ENCODE peak calls at places on chromosomes 11 and 22, in eight cellular contexts. S is Peyer's patch; Q is suprapubic skin; A is fibroblast of lung; M is CD8-positive, alpha-beta T cell; L is upper lobe of right lung; P is RWPE1; X is GM10248. W is an unnamed sample.

GRCh38 chr22:34414467-34415440 is 494.5 kb upstream of the LARGE1 start:
- DNase-seq in S (no peak), Q (no peak), A (peak; percentile 11), M (no peak), L (no peak), P (peak; percentile 1), X (peak; percentile 16), W (no peak)

GRCh38 chr11:94794287-94795168 is 26.4 kb downstream of the AMOTL1 start:
- DNase-seq in S (no peak), Q (peak; percentile 70), A (peak; percentile 99), M (no peak), L (peak; percentile 73), P (peak; percentile 74), X (no peak), W (no peak)

GRCh38 chr11:67420147-67420645 is 4.7 kb downstream of the CARNS1 start:
- DNase-seq in S (no peak), Q (no peak), A (no peak), M (peak; percentile 67), L (no peak), P (no peak), X (no peak), W (no peak)

GRCh38 chr11:133966924-133967598 is 10.3 kb upstream of the IGSF9B start:
- DNase-seq in S (no peak), Q (no peak), A (no peak), M (peak; percentile 87), L (no peak), P (no peak), X (peak; percentile 43), W (no peak)

GRCh38 chr11:102304686-102305085 is 12.6 kb upstream of the BIRC3 start:
- DNase-seq in S (no peak), Q (no peak), A (no peak), M (no peak), L (no peak), P (no peak), X (no peak), W (no peak)

GRCh38 chr22:49815641-49816071 is 12.0 kb downstream of the BRD1 start:
- DNase-seq in S (no peak), Q (no peak), A (peak; percentile 58), M (no peak), L (no peak), P (no peak), X (no peak), W (no peak)

GRCh38 chr11:2940166-2940929 is 11.1 kb upstream of the PHLDA2 start:
- DNase-seq in S (no peak), Q (peak; percentile 78), A (no peak), M (peak; percentile 68), L (peak; percentile 77), P (peak; percentile 59), X (no peak), W (no peak)

GRCh38 chr11:65862941-65863888 is 3.0 kb downstream of the MUS81 start:
- DNase-seq in S (no peak), Q (peak; percentile 57), A (no peak), M (no peak), L (peak; percentile 60), P (no peak), X (no peak), W (no peak)

GRCh38 chr11:26841818-26842457 is 120.1 kb upstream of the SLC5A12 start:
- DNase-seq in S (no peak), Q (no peak), A (peak; percentile 88), M (no peak), L (no peak), P (no peak), X (no peak), W (no peak)

GRCh38 chr11:67504950-67505561 is at the start of gene PITPNM1:
- DNase-seq in S (peak; percentile 88), Q (peak; percentile 77), A (peak; percentile 43), M (peak; percentile 85), L (peak; percentile 90), P (peak; percentile 77), X (peak; percentile 89), W (peak; percentile 85)

GRCh38 chr11:65555693-65556231 is 2.4 kb downstream of the LTBP3 start:
- DNase-seq in S (no peak), Q (peak; percentile 86), A (peak; percentile 90), M (no peak), L (no peak), P (peak; percentile 73), X (no peak), W (no peak)

GRCh38 chr11:131099746-131100145 is 183.5 kb upstream of the SNX19 start:
- DNase-seq in S (no peak), Q (no peak), A (peak; percentile 25), M (no peak), L (no peak), P (no peak), X (no peak), W (no peak)

GRCh38 chr11:14372011-14372410 is 13.0 kb upstream of the RRAS2 start:
- DNase-seq in S (no peak), Q (no peak), A (no peak), M (no peak), L (no peak), P (no peak), X (no peak), W (no peak)

GRCh38 chr11:14376920-14377319 is 17.9 kb upstream of the RRAS2 start:
- DNase-seq in S (no peak), Q (no peak), A (peak; percentile 18), M (no peak), L (no peak), P (no peak), X (no peak), W (no peak)

GRCh38 chr11:14373941-14374646 is 15.1 kb upstream of the RRAS2 start:
- DNase-seq in S (no peak), Q (no peak), A (peak; percentile 80), M (no peak), L (no peak), P (no peak), X (no peak), W (no peak)

GRCh38 chr11:14378171-14378570 is 19.2 kb upstream of the RRAS2 start:
- DNase-seq in S (no peak), Q (no peak), A (no peak), M (no peak), L (no peak), P (no peak), X (no peak), W (no peak)

DNA sequence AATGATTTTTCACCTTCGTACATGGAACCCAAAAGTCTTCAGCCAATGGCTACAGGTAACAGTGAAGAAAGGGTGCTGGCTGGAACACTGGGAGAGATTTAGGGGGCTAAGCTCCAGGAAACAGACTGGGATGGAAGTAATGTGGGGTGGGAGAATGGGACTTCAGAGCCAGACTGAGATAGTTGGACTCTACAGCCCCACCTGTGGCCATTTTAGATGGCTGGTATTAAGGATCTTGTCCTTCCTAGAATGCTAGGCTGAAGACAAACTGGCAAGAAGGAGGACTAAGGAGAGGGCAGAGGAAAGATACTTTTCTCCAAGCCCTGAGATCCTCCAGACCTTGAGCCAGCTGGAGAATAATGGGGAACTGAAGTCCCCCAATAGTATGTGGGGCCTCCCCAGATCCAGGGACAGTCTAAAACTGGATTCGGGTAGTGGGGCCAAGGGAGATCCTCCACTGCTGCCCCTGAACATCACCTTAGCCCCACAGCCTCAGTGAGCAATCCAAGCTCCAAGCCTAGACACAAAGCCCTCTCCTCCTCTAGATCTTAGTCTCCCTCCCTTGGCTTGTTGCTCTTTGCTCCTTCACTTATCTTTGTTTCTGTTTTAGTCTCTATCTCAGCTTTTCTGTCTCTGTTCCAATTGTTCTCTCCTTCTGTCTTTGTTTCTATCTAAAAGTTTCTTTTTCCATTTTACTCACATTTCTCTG is 16.1 kb upstream of the RRAS2 start:
- DNase-seq in S (no peak), Q (no peak), A (no peak), M (no peak), L (no peak), P (no peak), X (peak; percentile 22), W (no peak)
- TF ChIP-seq CTCF in S (no peak), Q (no peak), A (peak; percentile 8), M (no peak), L (no peak), P (no peak), X (no peak), W (no peak)

GRCh38 chr22:43889366-43890253 is 2.2 kb downstream of the PNPLA5 start:
- DNase-seq in S (no peak), Q (no peak), A (peak; percentile 29), M (no peak), L (peak; percentile 25), P (no peak), X (no peak), W (no peak)
- TF ChIP-seq CTCF in S (no peak), Q (no peak), A (peak; percentile 17), M (no peak), L (no peak), P (no peak), X (no peak), W (no peak)

GRCh38 chr22:29476116-29476515 is 3.9 kb upstream of the NEFH start:
- DNase-seq in S (no peak), Q (no peak), A (no peak), M (no peak), L (no peak), P (no peak), X (no peak), W (no peak)

GRCh38 chr22:29477919-29478318 is 2.1 kb upstream of the NEFH start:
- DNase-seq in S (no peak), Q (no peak), A (no peak), M (no peak), L (no peak), P (no peak), X (no peak), W (no peak)

GRCh38 chr22:29478326-29479276 is 1.4 kb upstream of the NEFH start:
- DNase-seq in S (no peak), Q (no peak), A (no peak), M (no peak), L (no peak), P (peak; percentile 41), X (no peak), W (no peak)

GRCh38 chr22:29473001-29473400 is 7.0 kb upstream of the NEFH start:
- DNase-seq in S (no peak), Q (no peak), A (no peak), M (no peak), L (no peak), P (no peak), X (no peak), W (no peak)

GRCh38 chr22:29475550-29475949 is 4.5 kb upstream of the NEFH start:
- DNase-seq in S (peak; percentile 70), Q (no peak), A (no peak), M (no peak), L (no peak), P (no peak), X (peak; percentile 51), W (peak; percentile 68)
- TF ChIP-seq CTCF in S (no peak), Q (no peak), A (no peak), M (no peak), L (no peak), P (no peak), X (no peak), W (no peak)

DNA sequence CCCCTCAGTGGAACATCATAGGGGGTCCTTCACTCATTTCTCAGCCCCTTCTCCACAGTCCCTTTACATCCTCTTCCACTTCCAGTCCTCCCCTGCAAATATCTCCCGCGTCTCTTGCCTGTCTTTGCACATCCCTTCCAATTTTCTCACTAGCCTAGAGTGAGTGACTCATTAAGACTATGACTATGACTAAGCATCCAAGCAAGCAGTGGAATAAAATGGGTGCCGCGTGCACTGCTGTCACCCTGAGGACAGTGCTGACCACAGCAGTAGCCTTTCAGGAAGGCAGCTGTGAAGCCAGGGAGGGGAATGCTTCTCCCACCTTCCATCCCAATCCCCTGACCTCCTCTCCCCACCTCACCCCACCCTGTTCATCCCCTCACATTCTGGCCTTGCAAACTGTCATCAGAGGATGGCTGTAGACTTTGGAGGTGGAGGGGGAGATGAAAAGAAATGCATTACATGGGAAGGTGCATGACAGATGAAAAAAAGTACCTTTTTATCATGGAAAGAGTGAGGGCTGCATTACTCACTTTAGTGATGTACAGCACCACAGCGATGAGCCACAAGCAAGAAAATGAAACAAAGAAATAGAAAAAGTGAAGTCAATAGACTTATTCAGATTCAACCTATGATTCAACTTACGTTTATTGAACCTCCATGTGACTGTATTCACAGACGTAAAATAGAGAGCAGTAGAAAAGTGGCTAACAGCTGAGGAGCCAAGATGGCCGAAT is 948.2 kb downstream of the NTM start:
- DNase-seq in S (no peak), Q (no peak), A (peak; percentile 82), M (no peak), L (no peak), P (peak; percentile 27), X (no peak), W (no peak)
- TF ChIP-seq CTCF in S (no peak), Q (no peak), A (no peak), M (no peak), L (no peak), P (no peak), X (no peak), W (no peak)